ENCODE peak calls at places on chromosome 20, in six cellular contexts. J is iPS DF 19.7; Q is NCI-H774; M is stimulated activated naive B cell treated with anti-CD40 and anti-IgM and Interleukin-4, amounts not matched to agents 10 μg/mL and 1 μg/mL and 100 μg/mL, for 72 hours; X is T47D; W is activated gamma-delta T cell treated with Interleukin-2 at 50 U/mL for 16 hours. H is an unnamed sample.

GRCh38 chr20:34040300-34041015 is 46.7 kb downstream of the RALY start:
- DNase-seq in J (no peak), X (no peak), W (no peak), M (no peak), Q (no peak), H (peak)

GRCh38 chr20:45345104-45345936 is 2.9 kb downstream of the SDC4 start:
- DNase-seq in J (no peak), Q (no peak), M (no peak), X (peak), W (no peak), H (peak)

GRCh38 chr20:62136283-62137091 is 6.7 kb downstream of the PSMA7 start:
- DNase-seq in Q (no peak), W (peak), M (no peak), X (peak), J (no peak), H (peak)

GRCh38 chr20:1894471-1894950 is 696 bp upstream of the SIRPA start:
- DNase-seq in Q (no peak), W (no peak), M (peak), J (no peak), X (peak), H (no peak)

GRCh38 chr20:57332105-57333089 is 2.8 kb downstream of the SPO11 start:
- DNase-seq in X (peak), W (no peak), J (no peak), Q (no peak), M (no peak), H (no peak)

GRCh38 chr20:34705008-34705382 is 851 bp downstream of the TP53INP2 start:
- DNase-seq in J (no peak), M (no peak), X (no peak), Q (no peak), W (no peak), H (peak)

GRCh38 chr20:31494131-31494530 is 19.0 kb downstream of the REM1 start:
- DNase-seq in M (no peak), X (peak), Q (no peak), W (no peak), J (no peak), H (no peak)

GRCh38 chr20:46568570-46569129 is 18.2 kb upstream of the OCSTAMP start:
- DNase-seq in Q (peak), M (no peak), X (peak), W (no peak), J (no peak), H (peak)

GRCh38 chr20:24798930-24799705 is 150.0 kb upstream of the CST7 start:
- DNase-seq in X (no peak), W (no peak), M (no peak), J (no peak), Q (no peak), H (no peak)

GRCh38 chr20:40945754-40946451 is 82.7 kb upstream of the TOP1 start:
- DNase-seq in M (no peak), W (no peak), J (peak), Q (peak), X (peak), H (no peak)

GRCh38 chr20:62027116-62027515 is 38.6 kb downstream of the TAF4 start:
- DNase-seq in J (no peak), M (no peak), X (no peak), Q (no peak), W (no peak), H (no peak)

GRCh38 chr20:55528482-55528881 is 476.8 kb downstream of the CBLN4 start:
- DNase-seq in J (no peak), M (no peak), W (no peak), X (no peak), Q (no peak), H (no peak)

GRCh38 chr20:16245879-16246278 is 327.4 kb downstream of the KIF16B start:
- DNase-seq in M (no peak), X (no peak), Q (no peak), W (no peak), J (no peak), H (no peak)

GRCh38 chr20:41360831-41361756 is 5.5 kb downstream of the EMILIN3 start:
- DNase-seq in X (no peak), J (no peak), W (no peak), M (no peak), Q (no peak), H (no peak)

GRCh38 chr20:49573900-49574416 is 6.0 kb upstream of the PTGIS start:
- DNase-seq in M (no peak), J (no peak), W (no peak), X (no peak), Q (no peak), H (no peak)

H was measured in NCI-H2029.